ENCODE peak calls at places on chromosomes 16 and 17, in eight cellular contexts. One of them, this sample, is unnamed.

GRCh38 chr16:64478258-64478906 is 643.5 kb downstream of the CDH11 start:
- DNase-seq in fibroblast of the aortic adventitia: peak
- DNase-seq in heart right ventricle: no peak
- DNase-seq in fibroblast of pulmonary artery: peak
- DNase-seq in PC-3: peak
- DNase-seq in fibroblast of lung: peak
- DNase-seq in body of pancreas: peak
- DNase-seq in HFF-Myc: peak
- DNase-seq in this sample: no peak

GRCh38 chr16:88928405-88929375 is 48.3 kb downstream of the CBFA2T3 start:
- DNase-seq in fibroblast of the aortic adventitia: no peak
- DNase-seq in heart right ventricle: no peak
- DNase-seq in fibroblast of pulmonary artery: no peak
- DNase-seq in PC-3: no peak
- DNase-seq in fibroblast of lung: no peak
- DNase-seq in body of pancreas: peak
- DNase-seq in HFF-Myc: no peak
- DNase-seq in this sample: no peak

GRCh38 chr17:66920965-66921364 is 43.5 kb upstream of the CACNG4 start:
- DNase-seq in fibroblast of the aortic adventitia: peak
- DNase-seq in heart right ventricle: no peak
- DNase-seq in fibroblast of pulmonary artery: no peak
- DNase-seq in PC-3: no peak
- DNase-seq in fibroblast of lung: no peak
- DNase-seq in body of pancreas: no peak
- DNase-seq in HFF-Myc: no peak
- DNase-seq in this sample: no peak

GRCh38 chr17:80799553-80800403 is 191.9 kb upstream of the CHMP6 start:
- DNase-seq in fibroblast of the aortic adventitia: no peak
- DNase-seq in heart right ventricle: no peak
- DNase-seq in fibroblast of pulmonary artery: no peak
- DNase-seq in PC-3: no peak
- DNase-seq in fibroblast of lung: no peak
- DNase-seq in body of pancreas: no peak
- DNase-seq in HFF-Myc: no peak
- DNase-seq in this sample: no peak

GRCh38 chr16:58034128-58034685 is 8.7 kb downstream of the MMP15 start:
- DNase-seq in fibroblast of the aortic adventitia: no peak
- DNase-seq in heart right ventricle: no peak
- DNase-seq in fibroblast of pulmonary artery: no peak
- DNase-seq in PC-3: no peak
- DNase-seq in fibroblast of lung: no peak
- DNase-seq in body of pancreas: no peak
- DNase-seq in HFF-Myc: no peak
- DNase-seq in this sample: no peak

GRCh38 chr16:89052191-89052787 is 41.4 kb upstream of the ACSF3 start:
- DNase-seq in fibroblast of the aortic adventitia: no peak
- DNase-seq in heart right ventricle: peak
- DNase-seq in fibroblast of pulmonary artery: no peak
- DNase-seq in PC-3: peak
- DNase-seq in fibroblast of lung: peak
- DNase-seq in body of pancreas: no peak
- DNase-seq in HFF-Myc: no peak
- DNase-seq in this sample: peak

GRCh38 chr16:23092801-23093117 is 56.5 kb downstream of the USP31 start:
- DNase-seq in fibroblast of the aortic adventitia: no peak
- DNase-seq in heart right ventricle: no peak
- DNase-seq in fibroblast of pulmonary artery: no peak
- DNase-seq in PC-3: no peak
- DNase-seq in fibroblast of lung: no peak
- DNase-seq in body of pancreas: no peak
- DNase-seq in HFF-Myc: no peak
- DNase-seq in this sample: no peak

GRCh38 chr16:90083139-90083538 is 6.0 kb upstream of the PRDM7 start:
- DNase-seq in fibroblast of the aortic adventitia: no peak
- DNase-seq in heart right ventricle: no peak
- DNase-seq in fibroblast of pulmonary artery: no peak
- DNase-seq in PC-3: no peak
- DNase-seq in fibroblast of lung: no peak
- DNase-seq in body of pancreas: no peak
- DNase-seq in HFF-Myc: no peak
- DNase-seq in this sample: no peak

GRCh38 chr17:36949461-36949927 is 740 bp downstream of the AATF start:
- DNase-seq in fibroblast of the aortic adventitia: no peak
- DNase-seq in heart right ventricle: no peak
- DNase-seq in fibroblast of pulmonary artery: no peak
- DNase-seq in PC-3: peak
- DNase-seq in fibroblast of lung: peak
- DNase-seq in body of pancreas: no peak
- DNase-seq in HFF-Myc: no peak
- DNase-seq in this sample: no peak

GRCh38 chr17:54085934-54086333 is 263.2 kb downstream of the KIF2B start:
- DNase-seq in fibroblast of the aortic adventitia: no peak
- DNase-seq in heart right ventricle: no peak
- DNase-seq in fibroblast of pulmonary artery: no peak
- DNase-seq in PC-3: no peak
- DNase-seq in fibroblast of lung: no peak
- DNase-seq in body of pancreas: peak
- DNase-seq in HFF-Myc: no peak
- DNase-seq in this sample: no peak

GRCh38 chr17:71470062-71470461 is 650.8 kb upstream of the SOX9 start:
- DNase-seq in fibroblast of the aortic adventitia: no peak
- DNase-seq in heart right ventricle: no peak
- DNase-seq in fibroblast of pulmonary artery: no peak
- DNase-seq in PC-3: peak
- DNase-seq in fibroblast of lung: no peak
- DNase-seq in body of pancreas: no peak
- DNase-seq in HFF-Myc: no peak
- DNase-seq in this sample: no peak

GRCh38 chr16:3256876-3257465 is 538 bp upstream of the MEFV start:
- DNase-seq in fibroblast of the aortic adventitia: peak
- DNase-seq in heart right ventricle: no peak
- DNase-seq in fibroblast of pulmonary artery: peak
- DNase-seq in PC-3: peak
- DNase-seq in fibroblast of lung: peak
- DNase-seq in body of pancreas: no peak
- DNase-seq in HFF-Myc: no peak
- DNase-seq in this sample: no peak

GRCh38 chr17:76146053-76146875 is 5.2 kb upstream of the FOXJ1 start:
- DNase-seq in fibroblast of the aortic adventitia: no peak
- DNase-seq in heart right ventricle: no peak
- DNase-seq in fibroblast of pulmonary artery: no peak
- DNase-seq in PC-3: peak
- DNase-seq in fibroblast of lung: no peak
- DNase-seq in body of pancreas: no peak
- DNase-seq in HFF-Myc: no peak
- DNase-seq in this sample: no peak

DNA sequence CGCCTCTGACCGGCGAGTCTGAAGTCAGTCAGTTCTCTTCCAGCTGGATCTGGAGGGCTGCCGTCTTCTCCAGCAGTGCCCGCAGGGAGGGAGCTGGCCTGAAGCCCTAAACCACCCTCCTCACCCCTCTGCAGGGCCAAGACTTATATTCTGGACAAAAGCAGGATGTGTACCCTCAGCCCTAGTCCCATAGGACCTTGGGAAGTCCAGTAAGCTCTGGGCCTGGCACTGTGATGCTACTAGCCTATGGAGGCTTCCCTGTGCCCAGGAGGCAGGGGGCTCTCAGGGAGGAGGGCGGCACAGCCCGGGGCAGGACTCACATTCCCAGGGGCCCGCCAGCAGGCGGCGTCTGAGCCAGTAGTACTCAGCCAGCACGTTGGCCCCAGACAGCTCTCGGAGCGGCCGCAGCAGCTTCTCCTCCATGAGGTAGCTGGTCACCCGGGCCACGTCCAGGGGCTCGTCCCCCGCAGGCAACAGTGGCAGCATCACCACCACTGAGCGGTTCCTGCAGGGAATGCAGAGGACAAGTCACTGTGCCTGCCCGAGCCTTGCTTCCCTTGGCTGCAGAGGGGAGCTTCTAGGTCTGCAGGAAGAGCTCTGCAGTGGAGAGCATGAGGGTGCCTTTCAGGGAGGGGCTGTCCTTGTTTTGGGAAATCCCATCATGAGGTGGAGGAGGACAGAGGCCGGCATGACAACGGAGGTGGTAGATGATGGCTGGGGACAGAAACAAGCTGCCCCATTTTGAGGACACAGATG is 41.7 kb downstream of the RMI2 start:
- DNase-seq in fibroblast of the aortic adventitia: peak
- DNase-seq in heart right ventricle: peak
- DNase-seq in fibroblast of pulmonary artery: peak
- DNase-seq in PC-3: no peak
- DNase-seq in fibroblast of lung: no peak
- DNase-seq in body of pancreas: peak
- DNase-seq in HFF-Myc: no peak
- DNase-seq in this sample: no peak
- TF ChIP-seq CTCF in fibroblast of the aortic adventitia: peak
- TF ChIP-seq CTCF in heart right ventricle: peak
- TF ChIP-seq CTCF in fibroblast of pulmonary artery: peak
- TF ChIP-seq CTCF in PC-3: no peak
- TF ChIP-seq CTCF in fibroblast of lung: peak
- TF ChIP-seq CTCF in body of pancreas: no peak
- TF ChIP-seq CTCF in HFF-Myc: peak
- TF ChIP-seq CTCF in this sample: no peak

GRCh38 chr17:50576864-50577263 is 16.3 kb downstream of the CACNA1G start:
- DNase-seq in fibroblast of the aortic adventitia: no peak
- DNase-seq in heart right ventricle: no peak
- DNase-seq in fibroblast of pulmonary artery: no peak
- DNase-seq in PC-3: no peak
- DNase-seq in fibroblast of lung: no peak
- DNase-seq in body of pancreas: no peak
- DNase-seq in HFF-Myc: no peak
- DNase-seq in this sample: no peak

GRCh38 chr17:50578173-50578572 is 17.7 kb downstream of the CACNA1G start:
- DNase-seq in fibroblast of the aortic adventitia: no peak
- DNase-seq in heart right ventricle: no peak
- DNase-seq in fibroblast of pulmonary artery: no peak
- DNase-seq in PC-3: no peak
- DNase-seq in fibroblast of lung: no peak
- DNase-seq in body of pancreas: no peak
- DNase-seq in HFF-Myc: no peak
- DNase-seq in this sample: no peak

GRCh38 chr17:50573866-50574571 is 13.5 kb downstream of the CACNA1G start:
- DNase-seq in fibroblast of the aortic adventitia: no peak
- DNase-seq in heart right ventricle: no peak
- DNase-seq in fibroblast of pulmonary artery: no peak
- DNase-seq in PC-3: no peak
- DNase-seq in fibroblast of lung: no peak
- DNase-seq in body of pancreas: no peak
- DNase-seq in HFF-Myc: no peak
- DNase-seq in this sample: no peak

GRCh38 chr17:50577451-50577954 is 17.0 kb downstream of the CACNA1G start:
- DNase-seq in fibroblast of the aortic adventitia: no peak
- DNase-seq in heart right ventricle: no peak
- DNase-seq in fibroblast of pulmonary artery: no peak
- DNase-seq in PC-3: no peak
- DNase-seq in fibroblast of lung: no peak
- DNase-seq in body of pancreas: no peak
- DNase-seq in HFF-Myc: no peak
- DNase-seq in this sample: no peak

DNA sequence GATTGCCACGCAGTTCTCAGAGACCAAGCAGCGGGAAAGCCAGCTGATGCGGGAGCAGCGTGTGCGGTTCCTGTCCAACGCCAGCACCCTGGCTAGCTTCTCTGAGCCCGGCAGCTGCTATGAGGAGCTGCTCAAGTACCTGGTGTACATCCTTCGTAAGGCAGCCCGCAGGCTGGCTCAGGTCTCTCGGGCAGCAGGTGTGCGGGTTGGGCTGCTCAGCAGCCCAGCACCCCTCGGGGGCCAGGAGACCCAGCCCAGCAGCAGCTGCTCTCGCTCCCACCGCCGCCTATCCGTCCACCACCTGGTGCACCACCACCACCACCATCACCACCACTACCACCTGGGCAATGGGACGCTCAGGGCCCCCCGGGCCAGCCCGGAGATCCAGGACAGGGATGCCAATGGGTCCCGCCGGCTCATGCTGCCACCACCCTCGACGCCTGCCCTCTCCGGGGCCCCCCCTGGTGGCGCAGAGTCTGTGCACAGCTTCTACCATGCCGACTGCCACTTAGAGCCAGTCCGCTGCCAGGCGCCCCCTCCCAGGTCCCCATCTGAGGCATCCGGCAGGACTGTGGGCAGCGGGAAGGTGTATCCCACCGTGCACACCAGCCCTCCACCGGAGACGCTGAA is 15.2 kb downstream of the CACNA1G start:
- DNase-seq in fibroblast of the aortic adventitia: no peak
- DNase-seq in heart right ventricle: no peak
- DNase-seq in fibroblast of pulmonary artery: no peak
- DNase-seq in PC-3: no peak
- DNase-seq in fibroblast of lung: no peak
- DNase-seq in body of pancreas: peak
- DNase-seq in HFF-Myc: no peak
- DNase-seq in this sample: peak
- TF ChIP-seq CTCF in fibroblast of the aortic adventitia: no peak
- TF ChIP-seq CTCF in heart right ventricle: no peak
- TF ChIP-seq CTCF in fibroblast of pulmonary artery: no peak
- TF ChIP-seq CTCF in PC-3: peak
- TF ChIP-seq CTCF in fibroblast of lung: no peak
- TF ChIP-seq CTCF in body of pancreas: no peak
- TF ChIP-seq CTCF in HFF-Myc: no peak
- TF ChIP-seq CTCF in this sample: peak

DNA sequence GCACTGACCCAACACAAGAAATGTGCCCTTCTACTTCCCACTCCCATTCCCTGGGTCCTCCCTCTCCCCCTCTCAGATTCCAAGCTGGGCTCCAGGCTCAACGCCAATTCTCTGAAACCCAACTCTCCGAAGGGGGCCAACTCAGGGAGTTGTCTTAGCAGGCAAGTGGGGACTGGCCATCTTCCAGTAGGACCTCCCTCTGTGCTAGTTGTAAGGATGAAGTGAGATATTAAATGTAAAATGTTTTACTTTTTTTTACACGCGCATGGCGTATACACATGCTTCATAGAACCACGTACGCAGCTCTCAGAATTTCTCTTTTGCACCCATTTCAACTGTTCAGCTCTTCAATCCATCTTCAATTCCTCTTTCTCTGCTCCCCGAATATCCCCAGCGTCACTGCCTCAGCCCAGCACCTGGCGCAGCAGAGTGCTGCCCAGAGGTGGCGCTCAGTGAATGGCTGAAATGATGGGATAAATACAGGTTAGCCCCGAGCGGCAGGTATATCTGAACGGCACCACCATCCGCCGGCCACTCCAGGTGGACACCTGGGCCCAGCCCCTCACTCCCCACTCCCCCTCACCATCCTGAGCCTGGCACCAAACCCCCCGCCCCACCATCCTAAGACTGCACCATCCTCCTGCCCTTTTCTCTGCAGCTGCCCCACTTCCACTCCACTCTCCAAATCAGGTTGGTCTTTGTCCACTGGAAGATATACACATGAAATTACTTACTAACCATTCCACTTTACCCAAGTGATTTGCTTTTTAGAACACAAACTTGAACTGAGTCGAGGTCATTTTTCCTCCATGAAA is 43.9 kb upstream of the TNRC6C start:
- DNase-seq in fibroblast of the aortic adventitia: no peak
- DNase-seq in heart right ventricle: no peak
- DNase-seq in fibroblast of pulmonary artery: no peak
- DNase-seq in PC-3: no peak
- DNase-seq in fibroblast of lung: peak
- DNase-seq in body of pancreas: peak
- DNase-seq in HFF-Myc: no peak
- DNase-seq in this sample: no peak
- TF ChIP-seq CTCF in fibroblast of the aortic adventitia: no peak
- TF ChIP-seq CTCF in heart right ventricle: no peak
- TF ChIP-seq CTCF in fibroblast of pulmonary artery: no peak
- TF ChIP-seq CTCF in PC-3: peak
- TF ChIP-seq CTCF in fibroblast of lung: no peak
- TF ChIP-seq CTCF in body of pancreas: peak
- TF ChIP-seq CTCF in HFF-Myc: no peak
- TF ChIP-seq CTCF in this sample: no peak

GRCh38 chr17:4903051-4903818 is at the start of gene CHRNE:
- DNase-seq in fibroblast of the aortic adventitia: peak
- DNase-seq in heart right ventricle: no peak
- DNase-seq in fibroblast of pulmonary artery: peak
- DNase-seq in PC-3: peak
- DNase-seq in fibroblast of lung: peak
- DNase-seq in body of pancreas: peak
- DNase-seq in HFF-Myc: peak
- DNase-seq in this sample: peak
- TF ChIP-seq CTCF in fibroblast of the aortic adventitia: peak
- TF ChIP-seq CTCF in heart right ventricle: peak
- TF ChIP-seq CTCF in fibroblast of pulmonary artery: peak
- TF ChIP-seq CTCF in PC-3: peak
- TF ChIP-seq CTCF in fibroblast of lung: peak
- TF ChIP-seq CTCF in body of pancreas: peak
- TF ChIP-seq CTCF in HFF-Myc: peak
- TF ChIP-seq CTCF in this sample: peak